ENCODE peak calls at places on chromosome 11, in ten cellular contexts. One of them, this sample, is unnamed.

GRCh38 chr11:1623716-1624115 is 1.8 kb upstream of the KRTAP5-4 start:
- DNase-seq in HCT116: no peak
- DNase-seq in astrocyte: no peak
- DNase-seq in neural progenitor cell: no peak
- DNase-seq in GM12878: no peak
- DNase-seq in MM.1S: no peak
- DNase-seq in HepG2: no peak
- DNase-seq in K562: no peak
- DNase-seq in GM23338: peak; percentile 11
- DNase-seq in mammary epithelial cell: no peak
- DNase-seq in this sample: no peak

GRCh38 chr11:58575377-58576020 is at the start of gene LPXN:
- DNase-seq in HCT116: no peak
- DNase-seq in astrocyte: peak; percentile 73
- DNase-seq in neural progenitor cell: no peak
- DNase-seq in GM12878: no peak
- DNase-seq in MM.1S: peak; percentile 78
- DNase-seq in HepG2: no peak
- DNase-seq in K562: no peak
- DNase-seq in GM23338: no peak
- DNase-seq in mammary epithelial cell: peak; percentile 79
- DNase-seq in this sample: peak; percentile 57

GRCh38 chr11:12618743-12619540 is 55.3 kb upstream of the TEAD1 start:
- DNase-seq in HCT116: no peak
- DNase-seq in astrocyte: peak; percentile 22
- DNase-seq in neural progenitor cell: no peak
- DNase-seq in GM12878: no peak
- DNase-seq in MM.1S: no peak
- DNase-seq in HepG2: no peak
- DNase-seq in K562: no peak
- DNase-seq in GM23338: no peak
- DNase-seq in mammary epithelial cell: no peak
- DNase-seq in this sample: no peak

GRCh38 chr11:111561306-111561705 is 20.8 kb downstream of the LAYN start:
- DNase-seq in HCT116: no peak
- DNase-seq in astrocyte: no peak
- DNase-seq in neural progenitor cell: no peak
- DNase-seq in GM12878: no peak
- DNase-seq in MM.1S: no peak
- DNase-seq in HepG2: no peak
- DNase-seq in K562: no peak
- DNase-seq in GM23338: no peak
- DNase-seq in mammary epithelial cell: no peak
- DNase-seq in this sample: no peak

GRCh38 chr11:126159719-126160344 is 51.6 kb downstream of the RPUSD4 start:
- DNase-seq in HCT116: no peak
- DNase-seq in astrocyte: no peak
- DNase-seq in neural progenitor cell: peak; percentile 68
- DNase-seq in GM12878: no peak
- DNase-seq in MM.1S: no peak
- DNase-seq in HepG2: no peak
- DNase-seq in K562: peak; percentile 71
- DNase-seq in GM23338: peak; percentile 83
- DNase-seq in mammary epithelial cell: no peak
- DNase-seq in this sample: no peak

GRCh38 chr11:111063711-111064110 is 181.8 kb upstream of the POU2AF2 start:
- DNase-seq in HCT116: no peak
- DNase-seq in astrocyte: peak; percentile 40
- DNase-seq in neural progenitor cell: peak; percentile 23
- DNase-seq in GM12878: no peak
- DNase-seq in MM.1S: no peak
- DNase-seq in HepG2: no peak
- DNase-seq in K562: no peak
- DNase-seq in GM23338: no peak
- DNase-seq in mammary epithelial cell: peak; percentile 44
- DNase-seq in this sample: no peak

GRCh38 chr11:107018274-107018901 is at the start of gene GUCY1A2:
- DNase-seq in HCT116: no peak
- DNase-seq in astrocyte: peak; percentile 18
- DNase-seq in neural progenitor cell: peak; percentile 66
- DNase-seq in GM12878: no peak
- DNase-seq in MM.1S: peak; percentile 51
- DNase-seq in HepG2: no peak
- DNase-seq in K562: no peak
- DNase-seq in GM23338: peak; percentile 53
- DNase-seq in mammary epithelial cell: no peak
- DNase-seq in this sample: no peak

GRCh38 chr11:92852946-92853345 is 116.5 kb upstream of the MTNR1B start:
- DNase-seq in HCT116: no peak
- DNase-seq in astrocyte: no peak
- DNase-seq in neural progenitor cell: no peak
- DNase-seq in GM12878: no peak
- DNase-seq in MM.1S: no peak
- DNase-seq in HepG2: no peak
- DNase-seq in K562: no peak
- DNase-seq in GM23338: no peak
- DNase-seq in mammary epithelial cell: peak; percentile 92
- DNase-seq in this sample: peak; percentile 83

GRCh38 chr11:7905961-7906429 is 25.1 kb downstream of the OR10A6 start:
- DNase-seq in HCT116: no peak
- DNase-seq in astrocyte: no peak
- DNase-seq in neural progenitor cell: peak; percentile 16
- DNase-seq in GM12878: no peak
- DNase-seq in MM.1S: no peak
- DNase-seq in HepG2: no peak
- DNase-seq in K562: no peak
- DNase-seq in GM23338: peak; percentile 70
- DNase-seq in mammary epithelial cell: peak; percentile 73
- DNase-seq in this sample: no peak

GRCh38 chr11:12786891-12787290 is 112.7 kb downstream of the TEAD1 start:
- DNase-seq in HCT116: no peak
- DNase-seq in astrocyte: no peak
- DNase-seq in neural progenitor cell: peak; percentile 62
- DNase-seq in GM12878: no peak
- DNase-seq in MM.1S: no peak
- DNase-seq in HepG2: no peak
- DNase-seq in K562: no peak
- DNase-seq in GM23338: peak; percentile 38
- DNase-seq in mammary epithelial cell: no peak
- DNase-seq in this sample: no peak

GRCh38 chr11:1640076-1640946 is 10.7 kb downstream of the KRTAP5-5 start:
- DNase-seq in HCT116: no peak
- DNase-seq in astrocyte: no peak
- DNase-seq in neural progenitor cell: peak; percentile 77
- DNase-seq in GM12878: no peak
- DNase-seq in MM.1S: peak; percentile 18
- DNase-seq in HepG2: peak; percentile 24
- DNase-seq in K562: peak; percentile 50
- DNase-seq in GM23338: peak; percentile 87
- DNase-seq in mammary epithelial cell: peak; percentile 23
- DNase-seq in this sample: no peak

GRCh38 chr11:6474423-6474792 is 667 bp upstream of the TRIM3 start:
- DNase-seq in HCT116: no peak
- DNase-seq in astrocyte: no peak
- DNase-seq in neural progenitor cell: no peak
- DNase-seq in GM12878: no peak
- DNase-seq in MM.1S: no peak
- DNase-seq in HepG2: no peak
- DNase-seq in K562: no peak
- DNase-seq in GM23338: no peak
- DNase-seq in mammary epithelial cell: no peak
- DNase-seq in this sample: no peak

GRCh38 chr11:6473481-6474422 is at the start of gene TRIM3:
- DNase-seq in HCT116: peak; percentile 60
- DNase-seq in astrocyte: peak; percentile 72
- DNase-seq in neural progenitor cell: peak; percentile 97
- DNase-seq in GM12878: no peak
- DNase-seq in MM.1S: peak; percentile 77
- DNase-seq in HepG2: peak; percentile 50
- DNase-seq in K562: peak; percentile 86
- DNase-seq in GM23338: peak; percentile 89
- DNase-seq in mammary epithelial cell: peak; percentile 82
- DNase-seq in this sample: peak; percentile 30

GRCh38 chr11:6474806-6475500 is 1.2 kb upstream of the TRIM3 start:
- DNase-seq in HCT116: no peak
- DNase-seq in astrocyte: no peak
- DNase-seq in neural progenitor cell: no peak
- DNase-seq in GM12878: no peak
- DNase-seq in MM.1S: no peak
- DNase-seq in HepG2: no peak
- DNase-seq in K562: peak; percentile 12
- DNase-seq in GM23338: peak; percentile 41
- DNase-seq in mammary epithelial cell: no peak
- DNase-seq in this sample: no peak

GRCh38 chr11:6475936-6476335 is 2.2 kb upstream of the TRIM3 start:
- DNase-seq in HCT116: no peak
- DNase-seq in astrocyte: no peak
- DNase-seq in neural progenitor cell: peak; percentile 15
- DNase-seq in GM12878: no peak
- DNase-seq in MM.1S: no peak
- DNase-seq in HepG2: peak; percentile 41
- DNase-seq in K562: peak; percentile 24
- DNase-seq in GM23338: peak; percentile 83
- DNase-seq in mammary epithelial cell: no peak
- DNase-seq in this sample: no peak

GRCh38 chr11:6472934-6473333 is 807 bp downstream of the TRIM3 start:
- DNase-seq in HCT116: no peak
- DNase-seq in astrocyte: no peak
- DNase-seq in neural progenitor cell: no peak
- DNase-seq in GM12878: no peak
- DNase-seq in MM.1S: no peak
- DNase-seq in HepG2: no peak
- DNase-seq in K562: no peak
- DNase-seq in GM23338: peak; percentile 8
- DNase-seq in mammary epithelial cell: no peak
- DNase-seq in this sample: no peak
- H2AFZ ChIP-seq in HCT116: no peak overlapping the region
- H2AFZ ChIP-seq in astrocyte: no peak overlapping the region
- H2AFZ ChIP-seq in neural progenitor cell: no peak overlapping the region
- H2AFZ ChIP-seq in GM12878: no peak overlapping the region
- H2AFZ ChIP-seq in MM.1S: no peak overlapping the region
- H2AFZ ChIP-seq in HepG2: no peak overlapping the region
- H2AFZ ChIP-seq in K562: no peak overlapping the region
- H2AFZ ChIP-seq in GM23338: no peak overlapping the region
- H2AFZ ChIP-seq in mammary epithelial cell: no peak overlapping the region
- H2AFZ ChIP-seq in this sample: no peak overlapping the region

GRCh38 chr11:9787981-9788521 is 124.2 kb downstream of the SWAP70 start:
- DNase-seq in HCT116: no peak
- DNase-seq in astrocyte: peak; percentile 98
- DNase-seq in neural progenitor cell: no peak
- DNase-seq in GM12878: no peak
- DNase-seq in MM.1S: no peak
- DNase-seq in HepG2: no peak
- DNase-seq in K562: no peak
- DNase-seq in GM23338: no peak
- DNase-seq in mammary epithelial cell: peak; percentile 38
- DNase-seq in this sample: no peak
- H2AFZ ChIP-seq in HCT116: no peak overlapping the region
- H2AFZ ChIP-seq in astrocyte: no peak overlapping the region
- H2AFZ ChIP-seq in neural progenitor cell: no peak overlapping the region
- H2AFZ ChIP-seq in GM12878: no peak overlapping the region
- H2AFZ ChIP-seq in MM.1S: no peak overlapping the region
- H2AFZ ChIP-seq in HepG2: no peak overlapping the region
- H2AFZ ChIP-seq in K562: no peak overlapping the region
- H2AFZ ChIP-seq in GM23338: no peak overlapping the region
- H2AFZ ChIP-seq in mammary epithelial cell: no peak overlapping the region
- H2AFZ ChIP-seq in this sample: no peak overlapping the region

DNA sequence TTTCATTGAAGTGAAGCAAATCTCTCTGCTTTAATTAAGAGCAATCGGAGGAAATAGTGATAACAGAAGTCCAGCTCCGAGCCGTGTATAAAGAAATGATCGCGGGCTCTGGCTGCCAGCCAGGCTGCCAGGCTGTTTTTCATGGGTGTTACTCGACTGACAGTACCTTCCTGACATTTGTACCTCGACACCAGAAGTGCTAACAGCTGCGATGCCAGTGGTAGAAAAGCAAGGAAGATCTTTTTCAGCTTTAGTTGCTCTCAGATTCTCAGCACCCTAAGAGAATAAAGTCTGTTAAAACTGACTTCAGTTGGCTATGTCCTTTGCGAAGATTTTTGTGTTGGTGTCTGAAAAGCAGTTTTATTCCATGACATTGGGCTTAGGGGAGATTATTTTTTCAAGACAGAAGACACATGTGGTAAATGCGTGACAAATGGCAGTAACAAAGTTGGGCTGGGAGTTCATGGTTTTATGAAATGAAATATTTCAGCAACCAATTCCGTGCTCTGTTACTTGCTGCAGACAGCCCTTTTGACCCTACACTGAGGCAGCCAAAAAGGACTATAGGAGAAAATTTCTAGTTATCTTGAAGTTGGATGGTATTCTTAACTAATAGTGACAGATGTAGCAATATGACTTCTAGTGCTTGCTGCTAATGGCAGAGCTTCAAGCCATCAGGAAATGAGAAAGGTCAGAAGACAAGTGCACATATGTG is 296.2 kb downstream of the CNTN5 start:
- DNase-seq in HCT116: no peak
- DNase-seq in astrocyte: peak; percentile 23
- DNase-seq in neural progenitor cell: no peak
- DNase-seq in GM12878: no peak
- DNase-seq in MM.1S: no peak
- DNase-seq in HepG2: no peak
- DNase-seq in K562: no peak
- DNase-seq in GM23338: no peak
- DNase-seq in mammary epithelial cell: no peak
- DNase-seq in this sample: no peak
- H2AFZ ChIP-seq in HCT116: no peak overlapping the region
- H2AFZ ChIP-seq in astrocyte: peak overlapping the region; percentile 15
- H2AFZ ChIP-seq in neural progenitor cell: peak overlapping the region; percentile 32
- H2AFZ ChIP-seq in GM12878: no peak overlapping the region
- H2AFZ ChIP-seq in MM.1S: no peak overlapping the region
- H2AFZ ChIP-seq in HepG2: no peak overlapping the region
- H2AFZ ChIP-seq in K562: no peak overlapping the region
- H2AFZ ChIP-seq in GM23338: no peak overlapping the region
- H2AFZ ChIP-seq in mammary epithelial cell: peak overlapping the region; percentile 63
- H2AFZ ChIP-seq in this sample: no peak overlapping the region

DNA sequence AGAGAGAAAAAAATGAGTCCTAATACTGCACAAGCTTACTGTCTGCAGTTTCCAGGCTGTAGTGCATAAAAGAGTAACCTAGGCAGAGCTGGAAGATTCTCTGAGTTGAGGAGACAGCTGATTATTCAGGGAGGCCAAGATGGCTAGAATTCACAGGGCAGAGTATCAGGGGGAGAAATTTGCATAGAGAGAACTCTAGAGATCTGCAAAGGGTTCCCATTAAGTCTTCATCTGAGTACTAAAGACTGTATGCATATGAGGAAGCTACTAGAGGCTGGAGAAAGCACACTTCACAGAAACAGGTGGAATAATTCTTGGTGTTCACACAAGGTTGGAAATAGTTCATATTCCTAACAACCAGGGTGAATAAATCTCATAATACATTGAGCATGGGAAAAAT is 66.6 kb upstream of the RRAS2 start:
- DNase-seq in HCT116: no peak
- DNase-seq in astrocyte: no peak
- DNase-seq in neural progenitor cell: no peak
- DNase-seq in GM12878: no peak
- DNase-seq in MM.1S: no peak
- DNase-seq in HepG2: no peak
- DNase-seq in K562: no peak
- DNase-seq in GM23338: no peak
- DNase-seq in mammary epithelial cell: no peak
- DNase-seq in this sample: no peak
- H2AFZ ChIP-seq in HCT116: no peak overlapping the region
- H2AFZ ChIP-seq in astrocyte: no peak overlapping the region
- H2AFZ ChIP-seq in neural progenitor cell: no peak overlapping the region
- H2AFZ ChIP-seq in GM12878: no peak overlapping the region
- H2AFZ ChIP-seq in MM.1S: no peak overlapping the region
- H2AFZ ChIP-seq in HepG2: no peak overlapping the region
- H2AFZ ChIP-seq in K562: no peak overlapping the region
- H2AFZ ChIP-seq in GM23338: peak overlapping the region; percentile 15
- H2AFZ ChIP-seq in mammary epithelial cell: no peak overlapping the region
- H2AFZ ChIP-seq in this sample: no peak overlapping the region

This sample was measured in keratinocyte.